ENCODE peak calls at places on chromosomes 5 and 9, in nine cellular contexts. Y is NCI-H2171; U is activated CD4-positive, alpha-beta T cell treated with anti-CD3 and anti-CD28 coated beads, Interleukin-2, amount 50 U/mL, for 48 hours; R is NCI-H1048; V is CD4-positive, alpha-beta memory T cell; I is COR-L47; M is H54; L is aorta; Z is B cell. X is an unnamed sample.

GRCh38 chr5:33726422-33727165 is 165.2 kb downstream of the ADAMTS12 start:
- DNase-seq in Y (no peak), U (no peak), R (no peak), V (no peak), I (no peak), M (no peak), L (no peak), Z (no peak), X (no peak)

GRCh38 chr9:86637515-86637914 is 283.3 kb upstream of the TUT7 start:
- DNase-seq in Y (no peak), U (peak; percentile 2), R (no peak), V (no peak), I (no peak), M (peak; percentile 47), L (peak; percentile 80), Z (no peak), X (no peak)

GRCh38 chr5:18008940-18009339 is 374.7 kb downstream of the TAF11L14 start:
- DNase-seq in Y (no peak), U (no peak), R (no peak), V (no peak), I (no peak), M (no peak), L (no peak), Z (no peak), X (no peak)

GRCh38 chr9:94950733-94951590 is 224.5 kb downstream of the AOPEP start:
- DNase-seq in Y (peak; percentile 52), U (no peak), R (no peak), V (no peak), I (no peak), M (no peak), L (no peak), Z (no peak), X (no peak)

GRCh38 chr9:113516840-113517577 is 53.5 kb downstream of the RGS3 start:
- DNase-seq in Y (no peak), U (peak; percentile 79), R (no peak), V (peak; percentile 67), I (no peak), M (no peak), L (no peak), Z (peak; percentile 63), X (no peak)

GRCh38 chr5:180281706-180282105 is 10.2 kb downstream of the MAPK9 start:
- DNase-seq in Y (no peak), U (no peak), R (no peak), V (no peak), I (peak; percentile 92), M (no peak), L (no peak), Z (no peak), X (no peak)

GRCh38 chr5:95655575-95655974 is 9.0 kb downstream of the RFESD start:
- DNase-seq in Y (no peak), U (no peak), R (no peak), V (no peak), I (no peak), M (no peak), L (no peak), Z (no peak), X (no peak)

GRCh38 chr9:120845255-120845654 is 2.5 kb upstream of the PSMD5 start:
- DNase-seq in Y (no peak), U (peak; percentile 54), R (no peak), V (no peak), I (no peak), M (no peak), L (no peak), Z (no peak), X (no peak)

GRCh38 chr9:126618200-126618589 is 4.5 kb downstream of the LMX1B start:
- DNase-seq in Y (no peak), U (no peak), R (no peak), V (no peak), I (no peak), M (no peak), L (no peak), Z (no peak), X (no peak)

GRCh38 chr5:176927562-176927961 is 28.4 kb upstream of the HK3 start:
- DNase-seq in Y (no peak), U (no peak), R (no peak), V (no peak), I (no peak), M (no peak), L (no peak), Z (no peak), X (no peak)

GRCh38 chr9:117625154-117625553 is 79.0 kb upstream of the TLR4 start:
- DNase-seq in Y (no peak), U (no peak), R (no peak), V (no peak), I (no peak), M (no peak), L (no peak), Z (no peak), X (no peak)

GRCh38 chr9:135070198-135070951 is 17.1 kb upstream of the OLFM1 start:
- DNase-seq in Y (peak; percentile 69), U (no peak), R (no peak), V (no peak), I (peak; percentile 6), M (no peak), L (peak; percentile 50), Z (no peak), X (no peak)